ENCODE peak calls at places on chromosomes 11 and 22, in six cellular contexts. H, O, W, Z, J and R are unnamed samples.

GRCh38 chr11:73591050-73591449 is 6.9 kb downstream of the FAM168A start:
- DNase-seq in O (no peak), W (no peak), Z (no peak), H (no peak), J (no peak), R (no peak)

GRCh38 chr11:120128392-120129172 is 9.3 kb downstream of the TRIM29 start:
- DNase-seq in Z (peak), J (peak), O (no peak), H (no peak), W (peak), R (no peak)

GRCh38 chr11:66142370-66143263 is 72.5 kb downstream of the PACS1 start:
- DNase-seq in H (peak), J (no peak), O (no peak), W (no peak), Z (peak), R (no peak)

GRCh38 chr11:86741489-86742435 is 58.6 kb upstream of the PRSS23 start:
- DNase-seq in Z (peak), W (peak), J (peak), O (no peak), H (peak), R (no peak)

GRCh38 chr11:95922536-95923440 is 1.1 kb downstream of the MTMR2 start:
- DNase-seq in O (no peak), Z (peak), J (peak), H (peak), W (peak), R (no peak)

GRCh38 chr11:3939211-3939610 is 83.7 kb downstream of the STIM1 start:
- DNase-seq in H (peak), W (peak), Z (peak), J (peak), O (no peak), R (no peak)

GRCh38 chr11:107780136-107780535 is 68.3 kb upstream of the SLN start:
- DNase-seq in W (no peak), O (no peak), Z (no peak), H (no peak), J (no peak), R (no peak)

GRCh38 chr22:38638734-38639133 is 17.5 kb downstream of the FAM227A start:
- DNase-seq in Z (no peak), O (no peak), W (no peak), J (no peak), H (peak), R (no peak)

GRCh38 chr11:47495856-47496217 is 46.9 kb upstream of the RAPSN start:
- DNase-seq in O (no peak), H (no peak), J (no peak), W (no peak), Z (no peak), R (no peak)

GRCh38 chr11:44877908-44878459 is 72.7 kb downstream of the TP53I11 start:
- DNase-seq in W (no peak), H (peak), Z (no peak), O (no peak), J (peak), R (peak)

GRCh38 chr11:118168751-118169150 is 7.7 kb downstream of the SCN2B start:
- DNase-seq in O (no peak), Z (no peak), H (no peak), J (no peak), W (no peak), R (no peak)

GRCh38 chr11:15569626-15570025 is 454.9 kb downstream of the INSC start:
- DNase-seq in J (no peak), H (peak), W (no peak), Z (no peak), O (no peak), R (no peak)

GRCh38 chr22:30408388-30409101 is 11.7 kb downstream of the SEC14L2 start:
- DNase-seq in H (no peak), W (peak), J (peak), O (no peak), Z (peak), R (no peak)

GRCh38 chr11:69075421-69076128 is 26.8 kb downstream of the TPCN2 start:
- DNase-seq in W (peak), H (peak), Z (peak), O (no peak), J (peak), R (no peak)

GRCh38 chr22:21690401-21690801 is 24.6 kb downstream of the PPIL2 start:
- DNase-seq in H (no peak), W (no peak), J (no peak), O (no peak), Z (no peak), R (no peak)

GRCh38 chr11:18633256-18634139 is 644 bp downstream of the SPTY2D1 start:
- DNase-seq in W (peak), Z (peak), J (peak), H (peak), O (no peak), R (no peak)

GRCh38 chr22:38745676-38746460 is 9.9 kb downstream of the SUN2 start:
- DNase-seq in J (no peak), H (no peak), Z (no peak), W (no peak), O (no peak), R (no peak)

GRCh38 chr11:132649277-132649676 is 883.0 kb downstream of the OPCML start:
- DNase-seq in O (no peak), Z (no peak), W (no peak), H (no peak), J (no peak), R (no peak)

GRCh38 chr22:49011379-49011768 is 816.3 kb downstream of the BRD1 start:
- DNase-seq in H (no peak), Z (no peak), W (no peak), O (no peak), J (no peak), R (no peak)

GRCh38 chr11:126573325-126574076 is 218.0 kb downstream of the ST3GAL4 start:
- DNase-seq in H (no peak), O (no peak), W (no peak), J (no peak), Z (no peak), R (no peak)